ENCODE peak calls at places on chromosomes 6 and 20, in ten cellular contexts. Q is GM23248, A is kidney, P is right lobe of liver, Z is astrocyte of the cerebellum, R is right cardiac atrium, K is Karpas-422, V is uterus, J is astrocyte of the spinal cord, T is GM12878. W is an unnamed sample.

GRCh38 chr6:100202417-100203194 is 208.6 kb upstream of the MCHR2 start:
- DNase-seq in Q (peak; percentile 94), A (no peak), P (no peak), Z (peak; percentile 88), R (no peak), K (no peak), V (no peak), J (peak; percentile 96), T (no peak), W (no peak)

GRCh38 chr6:157486632-157487031 is 105.6 kb downstream of the ZDHHC14 start:
- DNase-seq in Q (no peak), A (no peak), P (no peak), Z (no peak), R (no peak), K (no peak), V (no peak), J (no peak), T (no peak), W (peak; percentile 70)

GRCh38 chr6:17349437-17349836 is 44.0 kb upstream of the CAP2 start:
- DNase-seq in Q (peak; percentile 34), A (no peak), P (no peak), Z (no peak), R (no peak), K (no peak), V (no peak), J (peak; percentile 18), T (no peak), W (no peak)

GRCh38 chr6:22466665-22467064 is 102.7 kb upstream of the HDGFL1 start:
- DNase-seq in Q (no peak), A (no peak), P (no peak), Z (no peak), R (no peak), K (no peak), V (no peak), J (no peak), T (no peak), W (no peak)

GRCh38 chr20:31945790-31946189 is 6.1 kb downstream of the PDRG1 start:
- DNase-seq in Q (peak; percentile 36), A (no peak), P (no peak), Z (peak; percentile 72), R (no peak), K (no peak), V (no peak), J (peak; percentile 68), T (no peak), W (no peak)

GRCh38 chr6:135675862-135676261 is 175.6 kb upstream of the PDE7B start:
- DNase-seq in Q (peak; percentile 15), A (no peak), P (no peak), Z (no peak), R (no peak), K (peak; percentile 79), V (no peak), J (peak; percentile 53), T (peak; percentile 4), W (no peak)

GRCh38 chr6:89372506-89372901 is 20.0 kb upstream of the UBE2J1 start:
- DNase-seq in Q (no peak), A (no peak), P (no peak), Z (no peak), R (no peak), K (no peak), V (no peak), J (no peak), T (no peak), W (no peak)

GRCh38 chr6:101663099-101663498 is 269.6 kb downstream of the GRIK2 start:
- DNase-seq in Q (no peak), A (no peak), P (no peak), Z (no peak), R (no peak), K (no peak), V (no peak), J (no peak), T (no peak), W (no peak)

GRCh38 chr6:134821914-134822862 is 127.7 kb downstream of the ALDH8A1 start:
- DNase-seq in Q (no peak), A (no peak), P (no peak), Z (no peak), R (no peak), K (no peak), V (no peak), J (peak; percentile 61), T (no peak), W (no peak)

GRCh38 chr6:13914346-13914745 is 10.4 kb upstream of the RNF182 start:
- DNase-seq in Q (no peak), A (no peak), P (no peak), Z (peak; percentile 18), R (no peak), K (peak; percentile 2), V (no peak), J (peak; percentile 46), T (no peak), W (no peak)

GRCh38 chr6:84432616-84433015 is 205.2 kb upstream of the CEP162 start:
- DNase-seq in Q (peak; percentile 41), A (no peak), P (no peak), Z (no peak), R (no peak), K (no peak), V (no peak), J (no peak), T (no peak), W (no peak)

DNA sequence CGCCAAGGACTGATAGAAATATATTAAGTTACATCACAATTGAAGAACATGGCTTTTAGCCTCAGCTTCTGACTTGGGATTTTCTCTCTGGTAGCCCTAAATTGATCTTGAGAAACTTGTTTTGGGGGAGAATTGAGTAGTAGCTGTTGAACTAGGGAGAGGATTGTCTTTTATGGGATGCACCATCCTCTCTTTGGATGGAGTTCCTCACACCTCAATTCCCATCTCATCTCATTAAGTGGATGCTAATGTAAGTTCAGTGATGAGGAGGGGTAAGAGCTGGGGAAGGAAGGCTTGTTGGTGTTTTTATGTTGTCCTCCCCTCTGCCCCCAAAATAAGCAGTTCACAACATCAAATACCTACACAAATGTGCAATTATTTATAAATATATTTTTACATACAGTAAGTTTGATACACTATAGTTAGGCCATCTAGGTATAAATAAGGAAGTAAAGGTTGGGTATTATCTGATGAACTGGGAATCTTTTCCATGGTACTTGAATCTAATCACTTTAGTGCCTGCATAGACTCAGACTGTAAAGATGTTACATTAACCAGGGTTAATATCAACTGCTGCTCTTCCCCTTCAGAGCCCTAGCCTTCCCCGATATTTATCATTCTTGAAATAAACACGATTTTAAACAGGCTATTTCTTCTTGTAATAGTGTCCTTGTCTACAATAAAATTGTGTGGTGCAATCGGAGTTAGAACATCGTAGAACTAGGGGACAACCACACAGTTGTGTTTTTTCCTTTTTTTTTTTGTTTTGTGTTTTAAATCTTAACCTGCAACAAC is 4.2 kb downstream of the GJA1 start:
- DNase-seq in Q (peak; percentile 16), A (no peak), P (no peak), Z (no peak), R (no peak), K (no peak), V (no peak), J (no peak), T (no peak), W (no peak)
- H3K4me3 ChIP-seq in Q (peak overlapping the region; percentile 98), A (no peak overlapping the region), P (no peak overlapping the region), Z (peak overlapping the region; percentile 66), R (peak overlapping the region; percentile 50), K (no peak overlapping the region), V (peak overlapping the region; percentile 11), J (peak overlapping the region; percentile 96), T (no peak overlapping the region), W (no peak overlapping the region)

DNA sequence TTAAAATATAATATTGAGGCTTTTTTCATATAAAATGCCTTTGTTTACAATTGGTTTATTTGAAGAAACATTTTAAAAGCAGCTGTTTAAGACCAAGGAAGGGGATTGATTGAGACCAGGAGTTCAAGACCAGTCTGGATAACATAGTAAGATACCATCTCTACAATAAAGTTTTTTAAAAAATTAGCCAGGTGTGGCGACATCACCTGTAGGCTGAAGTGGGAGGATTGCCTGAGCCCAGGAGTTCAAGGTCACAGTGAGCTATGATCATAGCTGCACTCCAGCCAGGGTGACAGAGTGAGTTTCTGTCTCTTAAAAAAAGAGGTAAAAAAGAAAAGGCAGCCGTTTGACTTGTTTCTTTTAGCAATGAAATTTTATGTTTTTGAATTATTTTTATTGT is 117.0 kb downstream of the STXBP5 start:
- DNase-seq in Q (no peak), A (no peak), P (no peak), Z (no peak), R (no peak), K (no peak), V (no peak), J (no peak), T (no peak), W (no peak)
- H3K4me3 ChIP-seq in Q (no peak overlapping the region), A (no peak overlapping the region), P (no peak overlapping the region), Z (no peak overlapping the region), R (no peak overlapping the region), K (peak overlapping the region; percentile 49), V (no peak overlapping the region), J (no peak overlapping the region), T (no peak overlapping the region), W (no peak overlapping the region)

GRCh38 chr20:4811257-4811656 is 89.5 kb downstream of the PRND start:
- DNase-seq in Q (no peak), A (peak; percentile 8), P (no peak), Z (no peak), R (peak; percentile 32), K (no peak), V (no peak), J (no peak), T (no peak), W (no peak)
- H3K4me3 ChIP-seq in Q (no peak overlapping the region), A (no peak overlapping the region), P (no peak overlapping the region), Z (no peak overlapping the region), R (no peak overlapping the region), K (peak overlapping the region; percentile 44), V (no peak overlapping the region), J (no peak overlapping the region), T (no peak overlapping the region), W (no peak overlapping the region)

GRCh38 chr6:137172734-137173431 is 561 bp downstream of the IL22RA2 start:
- DNase-seq in Q (no peak), A (no peak), P (no peak), Z (no peak), R (no peak), K (no peak), V (no peak), J (no peak), T (no peak), W (no peak)

GRCh38 chr6:137173501-137173900 is at the start of gene IL22RA2:
- DNase-seq in Q (no peak), A (no peak), P (no peak), Z (no peak), R (no peak), K (no peak), V (no peak), J (no peak), T (no peak), W (no peak)

GRCh38 chr6:137177611-137178010 is 4.2 kb upstream of the IL22RA2 start:
- DNase-seq in Q (no peak), A (no peak), P (no peak), Z (no peak), R (no peak), K (no peak), V (no peak), J (no peak), T (no peak), W (no peak)

GRCh38 chr6:137175157-137175889 is 1.9 kb upstream of the IL22RA2 start:
- DNase-seq in Q (no peak), A (no peak), P (no peak), Z (no peak), R (no peak), K (no peak), V (no peak), J (no peak), T (no peak), W (no peak)

DNA sequence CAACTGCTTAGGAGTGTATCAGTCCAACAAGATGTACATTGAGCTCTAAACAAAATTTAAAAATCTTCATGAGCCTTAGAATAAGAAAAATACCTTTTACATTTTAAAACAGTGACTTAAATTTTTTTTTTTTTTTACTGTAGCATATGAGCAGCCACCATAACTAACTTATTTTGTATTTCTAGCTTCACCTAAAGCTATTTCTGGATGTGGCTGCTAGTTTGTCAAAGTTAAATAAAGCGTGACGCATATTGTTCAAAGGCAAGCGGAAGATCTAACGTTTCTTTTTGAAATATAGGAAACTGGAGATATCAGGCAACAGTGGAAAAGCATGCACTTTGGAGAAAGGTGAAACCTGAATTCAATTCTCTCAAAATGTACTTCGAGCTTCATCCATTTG is 3.3 kb upstream of the IL22RA2 start:
- DNase-seq in Q (no peak), A (no peak), P (no peak), Z (no peak), R (no peak), K (no peak), V (no peak), J (no peak), T (no peak), W (no peak)
- H3K4me3 ChIP-seq in Q (no peak overlapping the region), A (no peak overlapping the region), P (no peak overlapping the region), Z (no peak overlapping the region), R (no peak overlapping the region), K (no peak overlapping the region), V (no peak overlapping the region), J (no peak overlapping the region), T (no peak overlapping the region), W (no peak overlapping the region)